ENCODE peak calls at places on chromosomes 16 and 17, in five cellular contexts. K, M, A, V and D are unnamed samples.

GRCh38 chr17:27384261-27384701 is 72.0 kb upstream of the KSR1 start:
- DNase-seq in K (peak), M (no peak), A (peak), V (no peak), D (no peak)

GRCh38 chr16:88924834-88925539 is 52.0 kb downstream of the CBFA2T3 start:
- DNase-seq in K (no peak), M (peak), A (no peak), V (no peak), D (no peak)

GRCh38 chr16:56916571-56917403 is 15.2 kb upstream of the HERPUD1 start:
- DNase-seq in K (peak), M (no peak), A (no peak), V (peak), D (no peak)

GRCh38 chr17:3549610-3550162 is 7.9 kb downstream of the TRPV3 start:
- DNase-seq in K (no peak), M (no peak), A (no peak), V (no peak), D (no peak)

GRCh38 chr16:9092963-9093477 is 1.6 kb downstream of the HAPSTR1 start:
- DNase-seq in K (peak), M (no peak), A (no peak), V (no peak), D (no peak)

GRCh38 chr17:32943647-32944191 is 15.8 kb downstream of the TMEM98 start:
- DNase-seq in K (peak), M (no peak), A (peak), V (no peak), D (no peak)

GRCh38 chr16:50040028-50040427 is 15.0 kb downstream of the CNEP1R1 start:
- DNase-seq in K (no peak), M (no peak), A (no peak), V (no peak), D (no peak)

GRCh38 chr17:60481604-60482003 is 44.4 kb downstream of the APPBP2 start:
- DNase-seq in K (no peak), M (no peak), A (no peak), V (no peak), D (no peak)

GRCh38 chr16:87586201-87586782 is 16.0 kb upstream of the JPH3 start:
- DNase-seq in K (no peak), M (no peak), A (no peak), V (no peak), D (no peak)

GRCh38 chr17:57928898-57929297 is 26.3 kb downstream of the CUEDC1 start:
- DNase-seq in K (no peak), M (no peak), A (no peak), V (no peak), D (no peak)

GRCh38 chr16:68069511-68070248 is 15.5 kb upstream of the NFATC3 start:
- DNase-seq in K (no peak), M (no peak), A (no peak), V (no peak), D (no peak)

GRCh38 chr16:89185062-89185751 is 13.7 kb downstream of the CDH15 start:
- DNase-seq in K (no peak), M (peak), A (no peak), V (no peak), D (no peak)

GRCh38 chr17:18377437-18378204 is at the start of gene EVPLL:
- DNase-seq in K (peak), M (no peak), A (peak), V (no peak), D (peak)

GRCh38 chr16:89811321-89811720 is 5.1 kb downstream of the FANCA start:
- DNase-seq in K (no peak), M (no peak), A (no peak), V (no peak), D (no peak)

GRCh38 chr16:74868501-74868900 is 93.9 kb upstream of the FA2H start:
- DNase-seq in K (no peak), M (no peak), A (no peak), V (no peak), D (no peak)

GRCh38 chr17:73786286-73786743 is 142.1 kb upstream of the SDK2 start:
- DNase-seq in K (no peak), M (no peak), A (no peak), V (no peak), D (no peak)

GRCh38 chr17:36877774-36878173 is 59.5 kb upstream of the LHX1 start:
- DNase-seq in K (no peak), M (no peak), A (no peak), V (no peak), D (no peak)

GRCh38 chr16:23465179-23465578 is 12.2 kb upstream of the COG7 start:
- DNase-seq in K (no peak), M (no peak), A (no peak), V (no peak), D (no peak)

GRCh38 chr17:79009397-79010303 is at the start of gene CANT1:
- DNase-seq in K (peak), M (peak), A (peak), V (peak), D (peak)

GRCh38 chr16:65497571-65497970 is 375.7 kb upstream of the CDH11 start:
- DNase-seq in K (no peak), M (no peak), A (no peak), V (no peak), D (no peak)

GRCh38 chr17:52106638-52107261 is 51.8 kb downstream of the CA10 start:
- DNase-seq in K (peak), M (peak), A (no peak), V (no peak), D (no peak)

GRCh38 chr16:89805136-89805905 is 11.1 kb downstream of the FANCA start:
- DNase-seq in K (no peak), M (no peak), A (no peak), V (no peak), D (no peak)

GRCh38 chr17:82586576-82587233 is 61.5 kb downstream of the WDR45B start:
- DNase-seq in K (no peak), M (no peak), A (no peak), V (no peak), D (no peak)

GRCh38 chr16:55393976-55394375 is 70.0 kb downstream of the IRX6 start:
- DNase-seq in K (no peak), M (no peak), A (no peak), V (no peak), D (no peak)

GRCh38 chr17:48308591-48308990 is 121.4 kb downstream of the SKAP1 start:
- DNase-seq in K (no peak), M (no peak), A (no peak), V (no peak), D (no peak)

GRCh38 chr17:6536566-6537065 is 19.7 kb downstream of the PITPNM3 start:
- DNase-seq in K (no peak), M (no peak), A (no peak), V (no peak), D (no peak)

GRCh38 chr17:82320956-82321927 is 3.8 kb upstream of the CD7 start:
- DNase-seq in K (no peak), M (peak), A (no peak), V (no peak), D (no peak)

GRCh38 chr17:48468299-48468698 is 38.3 kb upstream of the SKAP1 start:
- DNase-seq in K (no peak), M (no peak), A (no peak), V (no peak), D (no peak)

GRCh38 chr17:46742539-46743270 is 75.8 kb downstream of the WNT3 start:
- DNase-seq in K (no peak), M (peak), A (peak), V (no peak), D (no peak)

GRCh38 chr16:47258874-47259461 is 115.2 kb upstream of the NETO2 start:
- DNase-seq in K (no peak), M (peak), A (no peak), V (peak), D (no peak)

GRCh38 chr16:57985204-57986121 is 14.5 kb upstream of the CNGB1 start:
- DNase-seq in K (no peak), M (peak), A (no peak), V (no peak), D (no peak)

GRCh38 chr17:3213587-3213986 is 6.1 kb downstream of the OR1A1 start:
- DNase-seq in K (no peak), M (no peak), A (no peak), V (no peak), D (no peak)

GRCh38 chr16:68764866-68765265 is 27.8 kb downstream of the CDH1 start:
- DNase-seq in K (no peak), M (no peak), A (no peak), V (no peak), D (no peak)

GRCh38 chr17:74694081-74694480 is 18.6 kb downstream of the CD300LF start:
- DNase-seq in K (no peak), M (no peak), A (no peak), V (no peak), D (no peak)

GRCh38 chr16:11035096-11035495 is 90.7 kb downstream of the CLEC16A start:
- DNase-seq in K (no peak), M (no peak), A (no peak), V (no peak), D (no peak)
- TF ChIP-seq POLR2AphosphoS5 in K (no peak), M (no peak), A (no peak), V (no peak), D (no peak)

DNA sequence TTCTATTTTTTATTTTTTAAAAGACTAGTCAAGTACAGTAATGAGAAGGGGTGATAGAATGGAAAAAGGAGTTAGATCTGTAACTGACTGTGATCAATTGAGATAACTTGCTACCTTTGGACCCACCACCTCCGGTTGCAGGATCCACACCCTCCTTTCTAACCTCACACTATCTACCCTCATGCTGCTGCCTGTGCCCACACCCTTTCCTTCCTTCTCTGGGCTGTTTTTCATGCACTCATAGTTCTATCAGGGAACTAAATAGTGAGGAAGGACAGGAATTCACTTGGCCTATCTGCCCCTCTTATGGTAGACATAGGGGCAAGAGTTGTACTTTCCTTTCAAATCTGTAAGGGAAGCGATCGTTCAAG is 172.3 kb downstream of the KATNIP start:
- DNase-seq in K (no peak), M (no peak), A (no peak), V (no peak), D (no peak)
- H3K27ac ChIP-seq in K (no peak), M (no peak), A (peak), V (no peak), D (no peak)

DNA sequence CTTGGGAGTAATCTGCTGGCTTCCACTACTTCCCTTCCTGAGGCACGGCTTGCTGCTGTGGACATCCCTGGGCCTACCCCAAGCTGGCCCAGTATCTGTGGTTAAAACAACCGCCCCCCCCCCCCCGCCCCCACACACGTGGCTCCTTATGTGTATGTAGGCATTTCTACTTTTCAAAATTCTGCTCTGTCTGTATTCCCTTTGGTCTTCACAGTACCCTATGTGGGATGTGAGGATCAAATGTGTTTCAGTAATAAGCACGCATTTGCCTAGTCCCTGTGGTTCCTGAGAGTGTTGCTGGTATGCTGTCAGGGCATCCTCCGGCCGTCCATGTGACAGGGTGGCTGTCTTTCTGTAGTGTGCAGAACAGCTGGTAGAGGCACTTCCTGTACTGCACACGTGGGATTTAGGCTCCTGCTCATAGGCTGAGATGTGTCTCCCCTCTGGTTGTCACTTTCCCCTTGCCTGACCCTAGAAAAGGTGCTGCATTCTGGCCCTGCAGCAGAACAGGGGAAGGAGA is 2.2 kb downstream of the NT5M start:
- DNase-seq in K (no peak), M (peak), A (no peak), V (peak), D (no peak)
- TF ChIP-seq POLR2A in K (no peak), M (peak), A (no peak), V (peak), D (no peak)

GRCh38 chr16:48533931-48534330 is 76.0 kb downstream of the N4BP1 start:
- DNase-seq in K (no peak), M (no peak), A (no peak), V (no peak), D (peak)
- TF ChIP-seq POLR2AphosphoS5 in K (no peak), M (no peak), A (no peak), V (no peak), D (no peak)

DNA sequence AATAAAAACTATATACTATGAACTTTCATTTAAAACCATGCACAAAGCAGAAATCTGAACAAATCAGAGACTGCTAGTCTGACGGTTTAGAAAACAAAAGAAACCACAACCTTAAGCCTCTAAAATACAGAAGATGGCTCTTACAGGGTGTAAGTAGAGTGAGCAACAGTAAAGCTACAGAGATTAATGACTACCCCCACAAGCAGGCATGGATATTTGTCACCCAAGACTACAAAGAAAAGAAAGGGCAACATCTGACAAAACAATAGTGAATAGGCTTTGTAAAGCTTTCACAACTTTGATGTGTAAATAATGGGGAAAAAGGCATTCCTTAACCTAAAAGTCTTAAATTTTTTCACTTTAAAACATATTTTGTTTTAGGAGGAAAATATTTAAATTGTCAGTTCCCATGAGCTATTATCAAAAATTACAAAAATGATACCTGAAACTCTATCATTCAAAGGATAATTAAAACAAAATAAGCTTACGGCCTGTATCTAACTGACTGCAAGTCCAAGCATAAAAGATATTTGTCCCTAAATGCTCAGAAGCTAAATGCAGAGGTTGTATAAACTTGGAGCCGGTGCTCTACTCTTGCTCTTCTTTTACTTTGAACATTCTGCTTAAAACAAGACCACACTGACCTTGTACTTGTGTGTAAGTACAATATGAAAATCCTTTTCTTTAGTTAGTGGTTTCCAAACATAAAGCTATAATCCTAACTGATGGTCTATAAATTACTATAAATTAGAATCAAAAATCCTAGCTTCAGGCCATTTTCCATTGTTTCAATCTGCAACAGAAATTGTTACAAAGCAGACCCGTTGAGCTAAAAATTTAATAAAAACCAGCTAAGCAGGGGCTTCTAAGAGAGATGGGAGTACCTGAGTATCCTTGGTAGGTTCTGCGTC is 74.8 kb downstream of the SPAG9 start:
- DNase-seq in K (no peak), M (no peak), A (no peak), V (no peak), D (no peak)
- H3K27ac ChIP-seq in K (peak), M (no peak), A (peak), V (no peak), D (peak)

DNA sequence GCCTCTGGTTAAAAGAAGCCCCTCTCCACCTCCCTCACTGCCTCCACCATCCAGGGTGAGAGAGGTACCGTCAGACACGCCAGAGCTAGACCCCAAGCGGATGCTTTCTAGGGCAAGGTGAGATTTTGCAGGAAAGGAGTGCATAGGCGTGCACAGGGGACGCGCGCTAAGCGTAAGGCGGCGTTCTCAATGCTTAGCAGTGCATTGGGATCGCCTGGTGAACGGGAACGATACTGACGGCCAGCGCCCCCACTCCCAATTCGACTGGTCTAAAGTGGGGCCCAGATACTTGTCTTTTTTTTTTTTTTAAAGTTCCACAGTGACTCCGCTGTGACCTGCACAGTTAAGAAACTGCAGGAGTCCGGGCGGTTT is 57.9 kb upstream of the CREBBP start:
- DNase-seq in K (no peak), M (no peak), A (no peak), V (no peak), D (peak)
- TF ChIP-seq POLR2A in K (no peak), M (no peak), A (no peak), V (no peak), D (no peak)

GRCh38 chr16:30434852-30435251 is 5.0 kb upstream of the DCTPP1 start:
- DNase-seq in K (no peak), M (no peak), A (no peak), V (no peak), D (no peak)

GRCh38 chr16:30428055-30428454 is 1.8 kb downstream of the DCTPP1 start:
- DNase-seq in K (no peak), M (no peak), A (no peak), V (no peak), D (no peak)

GRCh38 chr16:30429678-30430427 is at the start of gene DCTPP1:
- DNase-seq in K (peak), M (peak), A (peak), V (peak), D (peak)

GRCh38 chr16:30430428-30430970 is 669 bp upstream of the DCTPP1 start:
- DNase-seq in K (no peak), M (peak), A (no peak), V (no peak), D (peak)

DNA sequence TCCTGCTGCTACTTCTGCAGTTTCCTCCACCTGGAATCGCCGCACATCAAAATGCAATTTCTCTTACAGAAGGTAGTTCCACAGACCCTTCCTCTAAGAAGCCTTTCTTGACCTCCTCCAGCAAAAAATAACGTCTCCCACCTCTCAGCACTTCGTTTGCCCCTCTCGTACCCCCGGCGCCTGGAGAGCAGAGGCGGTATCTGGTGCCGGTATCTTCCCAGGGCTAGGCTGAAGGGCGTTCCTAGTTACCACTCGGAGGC is 482 bp downstream of the DCTPP1 start:
- DNase-seq in K (no peak), M (no peak), A (no peak), V (no peak), D (no peak)
- TF ChIP-seq POLR2AphosphoS5 in K (no peak), M (no peak), A (no peak), V (no peak), D (no peak)

GRCh38 chr17:80474231-80474932 is 2.0 kb downstream of the NPTX1 start:
- DNase-seq in K (peak), M (peak), A (no peak), V (no peak), D (no peak)
- H3K27ac ChIP-seq in K (no peak), M (no peak), A (no peak), V (no peak), D (no peak)

GRCh38 chr16:85524630-85525463 is 88.3 kb upstream of the GSE1 start:
- DNase-seq in K (no peak), M (no peak), A (peak), V (no peak), D (peak)
- TF ChIP-seq POLR2A in K (no peak), M (no peak), A (no peak), V (no peak), D (no peak)

GRCh38 chr16:66927012-66927436 is 1.7 kb upstream of the RRAD start:
- DNase-seq in K (no peak), M (no peak), A (no peak), V (no peak), D (no peak)
- TF ChIP-seq POLR2AphosphoS5 in K (no peak), M (no peak), A (no peak), V (no peak), D (no peak)